ENCODE peak calls at places on chromosomes 11 and 22, in six cellular contexts. Y, N, D, E, X and V are unnamed samples.

GRCh38 chr11:12219732-12220131 is 109.3 kb downstream of the MICAL2 start:
- DNase-seq in D (no peak), Y (no peak), E (no peak), N (no peak), X (no peak), V (no peak)

GRCh38 chr11:122155001-122155400 is 39.0 kb upstream of the BLID start:
- DNase-seq in N (no peak), Y (no peak), E (no peak), D (no peak), X (no peak), V (no peak)

GRCh38 chr11:105923814-105924213 is 98.2 kb downstream of the MSANTD4 start:
- DNase-seq in Y (no peak), X (no peak), E (no peak), N (no peak), D (no peak), V (no peak)

GRCh38 chr11:120079750-120080610 is 57.9 kb downstream of the TRIM29 start:
- DNase-seq in Y (no peak), X (no peak), N (no peak), D (peak; percentile 67), E (no peak), V (no peak)

GRCh38 chr11:130070829-130071205 is 1.1 kb downstream of the APLP2 start:
- DNase-seq in N (no peak), D (peak; percentile 82), E (no peak), Y (no peak), X (no peak), V (peak; percentile 74)

GRCh38 chr11:35791088-35791958 is 128.7 kb downstream of the TRIM44 start:
- DNase-seq in E (no peak), D (no peak), N (no peak), Y (no peak), X (no peak), V (no peak)

GRCh38 chr11:35980646-35981402 is 37.0 kb downstream of the LDLRAD3 start:
- DNase-seq in D (no peak), N (no peak), E (no peak), X (no peak), Y (no peak), V (no peak)

GRCh38 chr11:2780850-2781412 is 81.1 kb upstream of the KCNQ1OT1 start:
- DNase-seq in E (no peak), X (no peak), N (no peak), D (peak; percentile 36), Y (no peak), V (no peak)

GRCh38 chr11:82892611-82893169 is 7.5 kb downstream of the PRCP start:
- DNase-seq in X (no peak), D (no peak), Y (no peak), E (no peak), N (no peak), V (no peak)

GRCh38 chr11:7511405-7511804 is 2.4 kb upstream of the PPFIBP2 start:
- DNase-seq in N (no peak), Y (no peak), D (no peak), E (no peak), X (no peak), V (no peak)

GRCh38 chr11:135008001-135008405 is 596.0 kb upstream of the B3GAT1 start:
- DNase-seq in E (no peak), X (no peak), D (no peak), Y (no peak), N (no peak), V (no peak)

GRCh38 chr11:122137081-122137793 is 21.2 kb upstream of the BLID start:
- DNase-seq in D (no peak), N (no peak), X (no peak), Y (no peak), E (no peak), V (no peak)

GRCh38 chr11:122340607-122341006 is 224.6 kb upstream of the BLID start:
- DNase-seq in E (no peak), D (no peak), N (no peak), X (no peak), Y (no peak), V (no peak)

GRCh38 chr11:119854521-119854920 is 125.5 kb upstream of the NECTIN1 start:
- DNase-seq in D (no peak), N (no peak), X (no peak), Y (no peak), E (no peak), V (no peak)

GRCh38 chr22:35649026-35649553 is 844 bp downstream of the APOL6 start:
- DNase-seq in D (no peak), E (peak; percentile 55), X (no peak), Y (no peak), N (no peak), V (no peak)

GRCh38 chr11:2265396-2265795 is 5.0 kb downstream of the ASCL2 start:
- DNase-seq in Y (no peak), X (no peak), D (peak; percentile 65), N (no peak), E (no peak), V (peak; percentile 68)

GRCh38 chr22:44807915-44808690 is 55.7 kb downstream of the ARHGAP8 start:
- DNase-seq in D (no peak), X (no peak), E (no peak), N (no peak), Y (no peak), V (no peak)

GRCh38 chr22:36644333-36644757 is 59.2 kb downstream of the CACNG2 start:
- DNase-seq in E (peak; percentile 36), X (no peak), Y (no peak), N (peak; percentile 68), D (no peak), V (no peak)

GRCh38 chr11:126607776-126608625 is 252.5 kb downstream of the ST3GAL4 start:
- DNase-seq in E (no peak), X (no peak), D (no peak), N (no peak), Y (no peak), V (no peak)